ENCODE peak calls at places on chromosomes 13 and 19, in eight cellular contexts. One of them, this sample, is unnamed.

GRCh38 chr13:23574421-23574820 is 4.2 kb downstream of the TNFRSF19 start:
- DNase-seq in NCI-H1092 treated with DMSO at 0.1 percent for 48 hours: no peak
- DNase-seq in GOT3: no peak
- DNase-seq in MV-4-11: no peak
- DNase-seq in ovary: no peak
- DNase-seq in iPS DF 19.7: no peak
- DNase-seq in HEK293T: no peak
- DNase-seq in islet precursor cell: no peak
- DNase-seq in this sample: no peak

GRCh38 chr13:31310781-31311180 is 111.0 kb downstream of the B3GLCT start:
- DNase-seq in NCI-H1092 treated with DMSO at 0.1 percent for 48 hours: peak; percentile 55
- DNase-seq in GOT3: no peak
- DNase-seq in MV-4-11: no peak
- DNase-seq in ovary: no peak
- DNase-seq in iPS DF 19.7: no peak
- DNase-seq in HEK293T: no peak
- DNase-seq in islet precursor cell: no peak
- DNase-seq in this sample: no peak

GRCh38 chr13:37878496-37878895 is 8.9 kb upstream of the TRPC4 start:
- DNase-seq in NCI-H1092 treated with DMSO at 0.1 percent for 48 hours: no peak
- DNase-seq in GOT3: no peak
- DNase-seq in MV-4-11: no peak
- DNase-seq in ovary: no peak
- DNase-seq in iPS DF 19.7: no peak
- DNase-seq in HEK293T: no peak
- DNase-seq in islet precursor cell: no peak
- DNase-seq in this sample: no peak

GRCh38 chr19:16369664-16370576 is 45.3 kb downstream of the KLF2 start:
- DNase-seq in NCI-H1092 treated with DMSO at 0.1 percent for 48 hours: no peak
- DNase-seq in GOT3: no peak
- DNase-seq in MV-4-11: no peak
- DNase-seq in ovary: no peak
- DNase-seq in iPS DF 19.7: no peak
- DNase-seq in HEK293T: no peak
- DNase-seq in islet precursor cell: no peak
- DNase-seq in this sample: no peak

GRCh38 chr13:35672611-35673010 is 196.1 kb upstream of the MAB21L1 start:
- DNase-seq in NCI-H1092 treated with DMSO at 0.1 percent for 48 hours: no peak
- DNase-seq in GOT3: no peak
- DNase-seq in MV-4-11: no peak
- DNase-seq in ovary: no peak
- DNase-seq in iPS DF 19.7: no peak
- DNase-seq in HEK293T: no peak
- DNase-seq in islet precursor cell: no peak
- DNase-seq in this sample: no peak

GRCh38 chr13:26529441-26529840 is 28.0 kb upstream of the WASF3 start:
- DNase-seq in NCI-H1092 treated with DMSO at 0.1 percent for 48 hours: no peak
- DNase-seq in GOT3: no peak
- DNase-seq in MV-4-11: peak; percentile 23
- DNase-seq in ovary: peak; percentile 29
- DNase-seq in iPS DF 19.7: no peak
- DNase-seq in HEK293T: peak; percentile 44
- DNase-seq in islet precursor cell: peak; percentile 75
- DNase-seq in this sample: no peak

GRCh38 chr13:20128459-20128927 is 32.4 kb downstream of the GJA3 start:
- DNase-seq in NCI-H1092 treated with DMSO at 0.1 percent for 48 hours: no peak
- DNase-seq in GOT3: no peak
- DNase-seq in MV-4-11: peak; percentile 21
- DNase-seq in ovary: no peak
- DNase-seq in iPS DF 19.7: no peak
- DNase-seq in HEK293T: no peak
- DNase-seq in islet precursor cell: peak; percentile 57
- DNase-seq in this sample: no peak

GRCh38 chr13:89227356-89227755 is 1556.2 kb downstream of the SLITRK5 start:
- DNase-seq in NCI-H1092 treated with DMSO at 0.1 percent for 48 hours: no peak
- DNase-seq in GOT3: no peak
- DNase-seq in MV-4-11: no peak
- DNase-seq in ovary: no peak
- DNase-seq in iPS DF 19.7: no peak
- DNase-seq in HEK293T: no peak
- DNase-seq in islet precursor cell: no peak
- DNase-seq in this sample: no peak

GRCh38 chr13:33615436-33615835 is 202.5 kb upstream of the RFC3 start:
- DNase-seq in NCI-H1092 treated with DMSO at 0.1 percent for 48 hours: no peak
- DNase-seq in GOT3: no peak
- DNase-seq in MV-4-11: no peak
- DNase-seq in ovary: no peak
- DNase-seq in iPS DF 19.7: no peak
- DNase-seq in HEK293T: no peak
- DNase-seq in islet precursor cell: no peak
- DNase-seq in this sample: no peak

GRCh38 chr19:49469828-49470614 is 4.0 kb upstream of the FLT3LG start:
- DNase-seq in NCI-H1092 treated with DMSO at 0.1 percent for 48 hours: no peak
- DNase-seq in GOT3: no peak
- DNase-seq in MV-4-11: peak; percentile 50
- DNase-seq in ovary: no peak
- DNase-seq in iPS DF 19.7: no peak
- DNase-seq in HEK293T: no peak
- DNase-seq in islet precursor cell: no peak
- DNase-seq in this sample: no peak

GRCh38 chr13:35548790-35549189 is 72.3 kb upstream of the MAB21L1 start:
- DNase-seq in NCI-H1092 treated with DMSO at 0.1 percent for 48 hours: no peak
- DNase-seq in GOT3: no peak
- DNase-seq in MV-4-11: no peak
- DNase-seq in ovary: no peak
- DNase-seq in iPS DF 19.7: no peak
- DNase-seq in HEK293T: no peak
- DNase-seq in islet precursor cell: no peak
- DNase-seq in this sample: no peak

GRCh38 chr13:31050486-31051400 is 111.0 kb downstream of the HSPH1 start:
- DNase-seq in NCI-H1092 treated with DMSO at 0.1 percent for 48 hours: no peak
- DNase-seq in GOT3: no peak
- DNase-seq in MV-4-11: peak; percentile 55
- DNase-seq in ovary: no peak
- DNase-seq in iPS DF 19.7: no peak
- DNase-seq in HEK293T: peak; percentile 45
- DNase-seq in islet precursor cell: peak; percentile 46
- DNase-seq in this sample: no peak

GRCh38 chr19:45670670-45671453 is 2.8 kb downstream of the GIPR start:
- DNase-seq in NCI-H1092 treated with DMSO at 0.1 percent for 48 hours: no peak
- DNase-seq in GOT3: no peak
- DNase-seq in MV-4-11: peak; percentile 91
- DNase-seq in ovary: peak; percentile 52
- DNase-seq in iPS DF 19.7: no peak
- DNase-seq in HEK293T: peak; percentile 100
- DNase-seq in islet precursor cell: peak; percentile 95
- DNase-seq in this sample: peak; percentile 93